ENCODE peak calls at places on chromosomes 13 and 19, in seven cellular contexts. O is T-helper 9 cell, F is dorsolateral prefrontal cortex, L is body of pancreas, N is M059J, X is COR-L47, E is T-cell. S is an unnamed sample.

GRCh38 chr19:58367698-58368454 is 5.3 kb upstream of the ZNF497 start:
- DNase-seq in E (no peak), F (no peak), N (no peak), O (no peak), L (no peak), X (no peak), S (no peak)

GRCh38 chr19:13011653-13012389 is 16.5 kb downstream of the NFIX start:
- DNase-seq in O (no peak), X (no peak), E (no peak), L (no peak), N (no peak), F (no peak), S (no peak)

GRCh38 chr13:80753951-80754350 is 413.0 kb upstream of the SPRY2 start:
- DNase-seq in L (no peak), E (no peak), F (no peak), N (no peak), X (no peak), O (no peak), S (no peak)

GRCh38 chr19:35559281-35559659 is 4.2 kb downstream of the ATP4A start:
- DNase-seq in N (no peak), L (no peak), E (no peak), F (no peak), O (no peak), X (no peak), S (peak)

GRCh38 chr13:83449666-83450395 is 432.4 kb downstream of the SLITRK1 start:
- DNase-seq in F (no peak), X (no peak), L (no peak), N (peak), E (no peak), O (no peak), S (no peak)

GRCh38 chr13:29594310-29594709 is 1.2 kb downstream of the SLC7A1 start:
- DNase-seq in F (no peak), X (no peak), E (no peak), O (peak), N (peak), L (peak), S (no peak)

GRCh38 chr13:110625771-110626321 is 10.5 kb downstream of the NAXD start:
- DNase-seq in X (no peak), E (no peak), L (no peak), F (no peak), O (no peak), N (no peak), S (no peak)

GRCh38 chr13:60396783-60397692 is at the start of gene TDRD3:
- DNase-seq in L (peak), X (peak), F (peak), E (peak), N (peak), O (peak), S (peak)

GRCh38 chr19:2476451-2477140 is 669 bp downstream of the GADD45B start:
- DNase-seq in F (no peak), N (peak), L (peak), E (no peak), O (peak), X (peak), S (peak)

GRCh38 chr19:17296278-17296677 is 6.9 kb downstream of the ABHD8 start:
- DNase-seq in N (peak), E (no peak), O (no peak), X (peak), L (no peak), F (no peak), S (no peak)

GRCh38 chr19:21022996-21023395 is 2.5 kb downstream of the ZNF430 start:
- DNase-seq in F (no peak), X (no peak), E (no peak), N (peak), O (no peak), L (no peak), S (no peak)

GRCh38 chr19:55426042-55426441 is 17.1 kb downstream of the SHISA7 start:
- DNase-seq in F (no peak), E (no peak), N (no peak), O (no peak), X (no peak), L (no peak), S (no peak)

GRCh38 chr13:74135306-74136088 is 1.3 kb upstream of the KLF12 start:
- DNase-seq in E (no peak), F (no peak), L (peak), N (peak), O (peak), X (peak), S (peak)

GRCh38 chr13:73268306-73268705 is 209.5 kb downstream of the KLF5 start:
- DNase-seq in N (peak), X (peak), O (no peak), L (peak), E (no peak), F (no peak), S (no peak)

GRCh38 chr19:45527731-45528130 is 20.5 kb downstream of the VASP start:
- DNase-seq in X (no peak), E (no peak), O (no peak), N (no peak), F (no peak), L (no peak), S (no peak)

GRCh38 chr13:48156466-48156865 is 61.6 kb upstream of the MED4 start:
- DNase-seq in N (peak), O (peak), L (no peak), F (no peak), X (no peak), E (peak), S (peak)

GRCh38 chr13:101144808-101145419 is 271.4 kb downstream of the NALCN start:
- DNase-seq in O (no peak), E (no peak), F (no peak), X (peak), N (peak), L (no peak), S (peak)

GRCh38 chr13:47679391-47679790 is 321.7 kb downstream of the SUCLA2 start:
- DNase-seq in F (no peak), X (no peak), L (no peak), N (peak), E (no peak), O (no peak), S (no peak)

GRCh38 chr19:46546194-46546896 is 50.7 kb upstream of the PNMA8B start:
- DNase-seq in F (no peak), O (no peak), N (peak), X (no peak), L (peak), E (no peak), S (no peak)

S was measured in naive B cell.